ENCODE peak calls at places on chromosome 15, in four cellular contexts. One of them, this sample, is unnamed. For H3K9me1, the result is how much of the 10 kb centered on the place peaks cover.

GRCh38 chr15:33243393-33243792 is 48.9 kb upstream of the FMN1 start:
- DNase-seq in IMR-90: peak
- DNase-seq in K562: no peak
- DNase-seq in endothelial cell of umbilical vein: no peak
- DNase-seq in this sample: no peak

GRCh38 chr15:90840954-90841353 is 27.4 kb upstream of the FURIN start:
- DNase-seq in IMR-90: no peak
- DNase-seq in K562: peak
- DNase-seq in endothelial cell of umbilical vein: no peak
- DNase-seq in this sample: no peak

GRCh38 chr15:41948499-41948898 is 23.9 kb downstream of the EHD4 start:
- DNase-seq in IMR-90: no peak
- DNase-seq in K562: no peak
- DNase-seq in endothelial cell of umbilical vein: no peak
- DNase-seq in this sample: no peak

GRCh38 chr15:100125627-100126231 is 216.0 kb downstream of the ADAMTS17 start:
- DNase-seq in IMR-90: no peak
- DNase-seq in K562: no peak
- DNase-seq in endothelial cell of umbilical vein: no peak
- DNase-seq in this sample: no peak

GRCh38 chr15:80815076-80815475 is 35.9 kb downstream of the CEMIP start:
- DNase-seq in IMR-90: no peak
- DNase-seq in K562: no peak
- DNase-seq in endothelial cell of umbilical vein: no peak
- DNase-seq in this sample: no peak

GRCh38 chr15:33211409-33211808 is 16.9 kb upstream of the FMN1 start:
- DNase-seq in IMR-90: no peak
- DNase-seq in K562: no peak
- DNase-seq in endothelial cell of umbilical vein: no peak
- DNase-seq in this sample: no peak

GRCh38 chr15:101140697-101141065 is 111.2 kb downstream of the CHSY1 start:
- DNase-seq in IMR-90: no peak
- DNase-seq in K562: no peak
- DNase-seq in endothelial cell of umbilical vein: no peak
- DNase-seq in this sample: no peak

GRCh38 chr15:51629612-51630011 is 7.0 kb upstream of the DMXL2 start:
- DNase-seq in IMR-90: no peak
- DNase-seq in K562: no peak
- DNase-seq in endothelial cell of umbilical vein: no peak
- DNase-seq in this sample: no peak

GRCh38 chr15:44219073-44219472 is 24.0 kb upstream of the FRMD5 start:
- DNase-seq in IMR-90: no peak
- DNase-seq in K562: no peak
- DNase-seq in endothelial cell of umbilical vein: no peak
- DNase-seq in this sample: no peak

GRCh38 chr15:51253385-51253784 is 85.0 kb downstream of the CYP19A1 start:
- DNase-seq in IMR-90: no peak
- DNase-seq in K562: no peak
- DNase-seq in endothelial cell of umbilical vein: peak
- DNase-seq in this sample: no peak

GRCh38 chr15:39270976-39271375 is 309.9 kb upstream of the THBS1 start:
- DNase-seq in IMR-90: peak
- DNase-seq in K562: no peak
- DNase-seq in endothelial cell of umbilical vein: peak
- DNase-seq in this sample: no peak

GRCh38 chr15:98663045-98663444 is 14.7 kb downstream of the IGF1R start:
- DNase-seq in IMR-90: no peak
- DNase-seq in K562: no peak
- DNase-seq in endothelial cell of umbilical vein: no peak
- DNase-seq in this sample: no peak

GRCh38 chr15:98655732-98656131 is 7.4 kb downstream of the IGF1R start:
- DNase-seq in IMR-90: no peak
- DNase-seq in K562: no peak
- DNase-seq in endothelial cell of umbilical vein: no peak
- DNase-seq in this sample: no peak

GRCh38 chr15:98660055-98660454 is 11.7 kb downstream of the IGF1R start:
- DNase-seq in IMR-90: no peak
- DNase-seq in K562: no peak
- DNase-seq in endothelial cell of umbilical vein: no peak
- DNase-seq in this sample: no peak

GRCh38 chr15:98657721-98658120 is 9.4 kb downstream of the IGF1R start:
- DNase-seq in IMR-90: peak
- DNase-seq in K562: no peak
- DNase-seq in endothelial cell of umbilical vein: no peak
- DNase-seq in this sample: no peak

GRCh38 chr15:98658831-98659699 is 10.7 kb downstream of the IGF1R start:
- DNase-seq in IMR-90: peak
- DNase-seq in K562: peak
- DNase-seq in endothelial cell of umbilical vein: peak
- DNase-seq in this sample: no peak
- H3K9me1 ChIP-seq in IMR-90: under half
- H3K9me1 ChIP-seq in K562: under half
- H3K9me1 ChIP-seq in endothelial cell of umbilical vein: under half
- H3K9me1 ChIP-seq in this sample: under half

DNA sequence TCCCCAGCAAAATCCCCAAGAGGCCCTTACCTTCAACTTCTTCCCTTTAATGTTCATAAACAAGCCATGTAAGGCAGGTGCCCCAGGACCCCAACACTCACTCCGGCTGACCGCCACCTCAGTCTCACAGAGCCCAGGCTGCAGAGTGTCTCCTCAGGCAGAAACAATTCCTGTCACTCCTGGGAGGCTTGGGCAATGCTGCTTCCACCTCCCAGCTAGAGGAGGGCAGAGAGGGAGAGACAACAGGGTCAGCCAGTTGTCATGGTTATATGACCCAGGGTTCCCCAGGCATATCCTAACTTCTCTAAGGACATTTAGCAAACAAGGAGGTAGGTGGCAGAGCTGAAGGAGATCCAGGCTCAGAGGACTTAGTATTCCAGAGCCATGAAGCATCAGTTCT is at the start of gene PLIN1:
- DNase-seq in IMR-90: no peak
- DNase-seq in K562: no peak
- DNase-seq in endothelial cell of umbilical vein: no peak
- DNase-seq in this sample: no peak
- H3K9ac ChIP-seq in IMR-90: no peak
- H3K9ac ChIP-seq in K562: no peak
- H3K9ac ChIP-seq in endothelial cell of umbilical vein: no peak
- H3K9ac ChIP-seq in this sample: no peak

DNA sequence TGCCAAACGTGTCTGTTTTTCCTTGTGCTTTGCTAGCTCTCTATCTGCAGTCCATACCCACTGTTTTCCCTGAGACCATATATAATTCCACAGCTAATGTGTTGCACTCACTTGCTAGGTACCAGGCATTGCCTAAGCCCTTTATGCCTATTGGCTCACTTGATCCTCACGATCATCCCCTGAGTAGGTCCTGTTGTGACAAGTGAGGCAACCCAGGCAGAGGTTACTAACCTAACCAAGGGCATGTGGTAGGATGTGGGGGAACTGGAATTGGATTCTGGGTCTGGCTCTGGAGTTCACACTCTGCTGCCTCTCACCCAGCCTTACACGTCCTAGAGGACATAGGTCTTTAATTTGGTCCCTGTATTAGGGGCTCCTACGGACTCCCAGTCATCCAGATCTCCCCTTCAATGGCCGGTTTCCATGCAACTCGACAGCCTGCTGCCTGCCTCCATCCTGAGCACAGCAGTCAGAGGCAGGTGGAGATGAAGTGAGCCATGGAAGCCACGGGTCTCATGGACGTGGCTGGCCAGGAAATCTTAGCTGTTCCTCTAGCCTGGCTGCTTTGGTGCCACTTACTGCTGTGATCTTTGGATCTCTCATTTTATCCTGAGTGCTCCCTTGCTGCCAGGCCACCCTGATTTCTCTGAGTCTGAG is 38.9 kb upstream of the MYZAP start:
- DNase-seq in IMR-90: no peak
- DNase-seq in K562: no peak
- DNase-seq in endothelial cell of umbilical vein: no peak
- DNase-seq in this sample: no peak
- H3K27ac ChIP-seq in IMR-90: no peak
- H3K27ac ChIP-seq in K562: no peak
- H3K27ac ChIP-seq in endothelial cell of umbilical vein: peak
- H3K27ac ChIP-seq in this sample: no peak

GRCh38 chr15:82552861-82553260 is 12.6 kb upstream of the RPS17 start:
- DNase-seq in IMR-90: no peak
- DNase-seq in K562: no peak
- DNase-seq in endothelial cell of umbilical vein: no peak
- DNase-seq in this sample: no peak

GRCh38 chr15:82554857-82555256 is 14.6 kb upstream of the RPS17 start:
- DNase-seq in IMR-90: no peak
- DNase-seq in K562: no peak
- DNase-seq in endothelial cell of umbilical vein: no peak
- DNase-seq in this sample: no peak

GRCh38 chr15:82556315-82557035 is 16.2 kb upstream of the RPS17 start:
- DNase-seq in IMR-90: no peak
- DNase-seq in K562: no peak
- DNase-seq in endothelial cell of umbilical vein: no peak
- DNase-seq in this sample: no peak

GRCh38 chr15:82553846-82554245 is 13.6 kb upstream of the RPS17 start:
- DNase-seq in IMR-90: no peak
- DNase-seq in K562: no peak
- DNase-seq in endothelial cell of umbilical vein: no peak
- DNase-seq in this sample: no peak

DNA sequence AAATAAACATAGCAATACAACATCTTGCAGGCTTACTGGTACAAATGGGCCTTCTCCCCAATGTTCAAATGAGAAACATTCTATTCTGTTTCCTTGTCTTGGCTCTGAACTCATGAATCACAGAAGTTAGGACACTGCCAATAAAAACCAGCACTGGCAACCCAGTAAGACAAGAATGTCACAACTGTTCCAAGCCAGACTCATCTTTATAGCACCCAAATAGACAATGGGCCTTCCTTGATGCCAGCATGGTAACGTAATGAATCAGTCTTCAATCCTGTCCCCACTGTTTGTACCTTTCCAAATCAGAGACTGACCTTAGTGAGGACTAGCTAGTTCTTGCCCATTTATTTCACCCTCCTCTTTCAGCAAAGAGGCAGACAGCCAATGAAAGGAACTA is 14.1 kb upstream of the RPS17 start:
- DNase-seq in IMR-90: no peak
- DNase-seq in K562: no peak
- DNase-seq in endothelial cell of umbilical vein: no peak
- DNase-seq in this sample: no peak
- H3K9me1 ChIP-seq in IMR-90: under half
- H3K9me1 ChIP-seq in K562: under half
- H3K9me1 ChIP-seq in endothelial cell of umbilical vein: under half
- H3K9me1 ChIP-seq in this sample: under half

DNA sequence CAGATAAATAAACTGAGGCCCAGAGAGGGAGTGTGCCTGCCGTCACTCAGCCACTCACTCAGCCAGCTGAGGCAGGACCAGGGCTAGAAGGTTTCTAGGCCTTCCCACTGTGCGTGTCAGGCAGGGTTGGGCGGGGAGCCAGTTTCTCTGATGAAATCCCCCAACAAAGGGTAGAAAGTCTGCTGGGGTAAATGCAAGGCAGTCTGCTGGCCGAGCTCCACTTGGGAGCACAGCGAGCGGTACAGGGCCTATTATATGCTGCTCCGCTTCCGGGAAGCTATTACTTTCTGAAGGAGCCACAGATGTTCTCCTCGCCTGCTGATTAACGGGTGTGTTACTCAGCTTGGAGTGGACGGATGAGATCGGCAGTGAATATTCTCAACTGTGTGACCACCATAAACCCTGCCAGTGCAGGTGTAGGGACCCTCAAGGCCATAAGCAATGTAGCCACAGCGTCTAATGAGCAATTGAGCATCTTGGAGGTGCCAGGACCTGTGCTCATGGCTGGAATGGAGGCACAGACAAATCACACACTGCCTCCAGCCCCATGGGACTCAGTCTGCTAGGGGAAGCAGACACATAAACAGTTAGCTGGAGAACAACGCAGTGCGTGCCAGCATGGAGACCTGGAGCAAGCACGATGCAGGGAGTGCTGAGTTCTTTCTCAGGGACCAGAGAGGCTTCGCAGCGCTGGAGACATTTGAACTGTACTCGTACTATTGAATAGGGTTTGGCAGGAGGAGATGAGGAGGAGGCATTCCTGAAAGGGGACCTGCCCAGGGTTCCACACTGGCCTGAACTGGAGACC is 42.1 kb downstream of the CORO2B start:
- DNase-seq in IMR-90: peak
- DNase-seq in K562: no peak
- DNase-seq in endothelial cell of umbilical vein: no peak
- DNase-seq in this sample: no peak
- H3K9ac ChIP-seq in IMR-90: peak
- H3K9ac ChIP-seq in K562: no peak
- H3K9ac ChIP-seq in endothelial cell of umbilical vein: no peak
- H3K9ac ChIP-seq in this sample: no peak

DNA sequence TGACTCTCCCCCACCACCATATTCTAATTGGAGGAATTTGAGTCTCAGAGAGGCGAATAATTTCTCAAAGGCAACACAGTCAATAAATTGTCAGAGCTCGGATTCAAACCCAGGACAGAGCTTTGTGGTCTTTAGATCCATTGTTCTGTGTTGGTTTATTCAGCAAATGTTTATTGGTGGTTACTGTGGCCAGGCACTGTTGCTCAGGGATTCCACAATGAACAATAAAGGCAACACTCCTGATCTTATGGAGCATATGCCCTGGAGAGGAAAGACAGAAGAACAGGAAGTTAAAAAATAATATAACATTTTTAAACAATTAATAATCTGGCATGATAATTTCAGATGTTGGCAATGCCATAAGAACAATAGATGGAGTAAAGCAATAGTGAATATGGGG is 291.7 kb upstream of the NR2E3 start:
- DNase-seq in IMR-90: no peak
- DNase-seq in K562: no peak
- DNase-seq in endothelial cell of umbilical vein: peak
- DNase-seq in this sample: no peak
- H3K27ac ChIP-seq in IMR-90: no peak
- H3K27ac ChIP-seq in K562: no peak
- H3K27ac ChIP-seq in endothelial cell of umbilical vein: no peak
- H3K27ac ChIP-seq in this sample: no peak

DNA sequence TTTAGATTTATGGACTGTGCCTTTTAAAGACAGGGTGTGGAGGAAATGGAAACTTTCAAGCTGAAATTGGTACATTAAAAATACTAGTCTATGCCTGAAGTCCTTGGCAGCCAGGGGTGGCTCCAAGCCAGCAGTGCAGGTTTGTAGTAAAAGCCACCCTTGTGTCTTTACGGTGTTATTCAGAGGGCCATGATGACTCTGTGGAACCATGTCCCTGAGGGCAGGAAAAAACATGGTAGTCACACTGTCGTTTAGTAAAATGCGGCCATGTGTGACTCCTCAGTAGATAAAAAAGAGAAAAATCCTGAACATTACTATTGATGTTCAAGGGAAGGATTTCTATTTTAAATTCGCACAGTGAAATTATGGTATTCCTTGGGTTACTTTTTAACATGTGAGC is 2.7 kb downstream of the FAN1 start:
- DNase-seq in IMR-90: no peak
- DNase-seq in K562: no peak
- DNase-seq in endothelial cell of umbilical vein: no peak
- DNase-seq in this sample: no peak
- H3K9me1 ChIP-seq in IMR-90: under half
- H3K9me1 ChIP-seq in K562: under half
- H3K9me1 ChIP-seq in endothelial cell of umbilical vein: under half
- H3K9me1 ChIP-seq in this sample: under half

DNA sequence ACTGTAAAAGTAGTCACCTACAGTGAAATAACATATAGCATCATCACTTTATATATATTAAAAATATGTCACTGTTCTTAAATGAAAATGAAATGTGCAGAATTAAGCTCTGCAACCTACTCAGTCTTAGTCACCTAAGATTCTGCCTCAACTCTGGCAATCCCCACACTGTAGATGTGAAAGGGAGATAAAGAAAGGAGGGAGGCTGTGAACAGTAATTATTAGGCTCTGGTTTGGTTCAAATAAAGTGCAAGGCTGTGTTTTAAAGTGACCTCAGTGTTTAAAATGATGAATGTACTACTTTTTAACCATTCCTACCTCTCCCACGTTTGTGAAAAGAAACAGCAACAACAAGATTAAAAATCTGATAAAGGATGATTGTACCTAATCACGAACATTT is 72.2 kb downstream of the ATP8B4 start:
- DNase-seq in IMR-90: peak
- DNase-seq in K562: no peak
- DNase-seq in endothelial cell of umbilical vein: no peak
- DNase-seq in this sample: no peak
- H3K9ac ChIP-seq in IMR-90: no peak
- H3K9ac ChIP-seq in K562: no peak
- H3K9ac ChIP-seq in endothelial cell of umbilical vein: no peak
- H3K9ac ChIP-seq in this sample: no peak

This sample was measured in keratinocyte.